ENCODE peak calls at places on chromosome 15, in ten cellular contexts. R is cardiac fibroblast, S is progenitor cell of endocrine pancreas, I is stomach, M is BE2C, W is pancreas, A is nephron progenitor cell, G is WTC11, L is brain microvascular endothelial cell, P is astrocyte of the spinal cord. U is an unnamed sample.

GRCh38 chr15:23616536-23616935 is 31.1 kb downstream of the MAGEL2 start:
- DNase-seq in L (no peak), R (no peak), P (no peak), M (no peak), S (no peak), A (no peak), G (no peak), I (no peak), W (no peak), U (no peak)

GRCh38 chr15:67762610-67763368 is 62.5 kb upstream of the SKOR1 start:
- DNase-seq in L (no peak), P (no peak), S (no peak), W (no peak), A (no peak), M (no peak), I (no peak), R (no peak), G (no peak), U (no peak)

GRCh38 chr15:96322401-96323249 is 7.9 kb upstream of the NR2F2 start:
- DNase-seq in R (peak), W (peak), A (peak), M (no peak), L (peak), P (peak), I (no peak), G (peak), S (peak), U (no peak)

GRCh38 chr15:69468241-69469121 is 15.9 kb downstream of the RPLP1 start:
- DNase-seq in M (peak), G (no peak), P (peak), A (no peak), W (no peak), I (peak), S (no peak), R (no peak), L (peak), U (peak)

GRCh38 chr15:95684693-95685115 is 645.8 kb upstream of the NR2F2 start:
- DNase-seq in A (no peak), R (peak), P (peak), L (peak), G (no peak), S (no peak), I (no peak), W (no peak), M (no peak), U (no peak)

GRCh38 chr15:92623435-92623834 is 32.1 kb downstream of the FAM174B start:
- DNase-seq in R (no peak), M (no peak), P (no peak), I (no peak), A (no peak), L (no peak), W (peak), S (no peak), G (no peak), U (no peak)

GRCh38 chr15:60006203-60006782 is 2.2 kb downstream of the FOXB1 start:
- DNase-seq in A (peak), L (no peak), I (no peak), R (peak), P (no peak), W (no peak), S (peak), M (no peak), G (peak), U (no peak)

GRCh38 chr15:74208901-74209559 is 6.4 kb upstream of the STRA6 start:
- DNase-seq in G (peak), R (peak), A (peak), P (peak), W (peak), L (no peak), M (no peak), S (no peak), I (no peak), U (no peak)

DNA sequence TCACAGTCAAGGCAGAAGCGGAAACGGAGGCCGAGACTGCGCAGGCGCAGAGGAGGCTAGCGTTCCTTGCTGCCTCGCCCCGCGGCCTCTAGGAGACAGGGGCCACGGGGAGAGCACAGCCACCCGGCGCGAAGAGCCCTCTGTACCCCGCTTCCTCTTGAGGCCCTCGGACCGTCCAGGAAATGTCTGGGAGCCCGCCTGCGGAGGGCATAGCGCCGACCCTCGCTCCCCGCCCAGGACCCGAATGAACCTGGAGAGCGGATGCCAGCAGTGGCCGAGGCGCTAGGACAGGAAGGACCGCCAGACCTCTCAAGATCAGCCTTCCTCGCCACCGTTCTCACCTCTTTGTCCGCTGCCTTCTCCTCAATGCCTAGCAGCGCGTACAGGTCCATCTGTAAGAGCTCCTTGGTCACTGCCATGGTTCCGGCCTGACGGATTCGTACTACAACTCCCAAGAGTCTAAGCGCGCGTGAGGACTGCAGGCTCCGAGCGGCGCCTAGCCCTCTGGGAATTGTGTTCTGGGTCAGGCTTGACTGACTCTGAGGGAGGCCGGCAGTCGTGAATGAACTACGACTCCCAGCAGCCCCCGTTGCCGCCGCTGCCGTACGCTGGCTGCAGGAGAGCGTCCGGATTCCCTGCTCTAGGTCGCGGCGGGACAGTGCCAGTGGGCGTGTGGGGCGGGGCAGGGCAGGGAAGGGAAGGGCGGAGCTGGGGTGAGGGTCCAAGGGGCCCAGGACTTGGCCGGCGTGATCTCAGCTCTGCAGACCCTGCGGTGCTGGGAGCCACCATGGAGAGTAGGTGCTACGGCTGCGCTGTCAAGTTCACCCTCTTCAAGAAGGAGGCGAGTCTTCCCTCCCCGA is at the start of the genes DNAJC17 and ZFYVE19:
- DNase-seq in I (peak), L (peak), G (peak), S (peak), P (peak), A (peak), W (peak), M (peak), R (peak), U (peak)
- TF ChIP-seq CTCF in I (no peak), L (peak), G (no peak), S (peak), P (no peak), A (no peak), W (no peak), M (no peak), R (no peak), U (no peak)

GRCh38 chr15:86115138-86115801 is 35.6 kb downstream of the AGBL1 start:
- DNase-seq in L (no peak), P (no peak), G (no peak), A (no peak), R (no peak), S (no peak), I (no peak), W (no peak), M (no peak), U (no peak)
- TF ChIP-seq CTCF in L (no peak), P (no peak), G (no peak), A (no peak), R (no peak), S (peak), I (no peak), W (no peak), M (no peak), U (no peak)

DNA sequence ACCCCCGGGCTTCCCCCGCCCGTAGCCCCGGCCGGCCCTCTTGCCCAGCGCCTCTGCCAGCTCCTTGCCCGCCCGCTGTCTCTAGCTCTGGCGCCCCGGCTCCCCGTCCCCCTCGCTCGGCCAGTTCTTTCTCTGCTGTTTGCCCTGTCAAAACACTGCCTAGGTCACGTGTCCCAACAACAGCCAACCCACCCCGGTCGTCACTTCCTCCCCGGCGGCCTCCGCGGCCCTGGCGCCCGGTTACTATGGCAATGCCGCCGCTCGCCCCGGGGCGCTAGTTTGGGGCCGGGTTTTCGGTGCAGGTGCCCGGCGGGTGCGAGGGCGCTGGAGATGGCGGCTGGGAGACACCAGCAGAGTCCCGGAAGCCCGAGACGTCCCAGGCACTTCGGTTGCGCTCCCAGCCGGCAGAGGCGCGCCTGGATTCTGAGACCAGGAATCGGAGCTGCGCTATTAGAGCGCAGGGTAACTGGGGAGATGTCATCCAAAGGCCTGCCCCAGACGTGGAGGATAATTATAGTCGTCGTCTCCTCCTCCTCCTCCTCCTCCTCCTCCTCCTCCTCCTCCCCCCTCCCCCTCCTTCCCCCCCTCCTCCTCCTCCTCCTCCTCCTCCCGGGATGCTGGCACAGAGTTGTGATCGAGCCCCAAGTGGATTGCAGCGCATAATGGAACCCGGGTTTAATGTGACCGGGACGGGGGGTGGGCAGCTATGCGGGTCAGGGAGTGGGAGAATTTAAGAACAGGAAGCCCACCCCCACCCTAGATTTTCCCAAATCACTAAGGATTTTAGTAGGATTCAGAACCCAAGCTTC is at the start of gene ATOSA:
- DNase-seq in P (peak), M (peak), I (peak), A (peak), G (peak), R (peak), L (peak), W (peak), S (peak), U (peak)
- TF ChIP-seq CTCF in P (peak), M (no peak), I (no peak), A (no peak), G (no peak), R (peak), L (peak), W (no peak), S (peak), U (no peak)

GRCh38 chr15:80942746-80943565 is 46.7 kb downstream of the MESD start:
- DNase-seq in P (no peak), S (no peak), A (no peak), I (no peak), W (no peak), L (no peak), G (no peak), R (no peak), M (no peak), U (no peak)
- TF ChIP-seq CTCF in P (no peak), S (no peak), A (no peak), I (no peak), W (no peak), L (no peak), G (no peak), R (no peak), M (no peak), U (no peak)